ENCODE peak calls at places on chromosome 1, in four cellular contexts. One of them, this sample, is unnamed.

GRCh38 chr1:58084266-58084665 is 462.3 kb downstream of the OMA1 start:
- DNase-seq in sciatic nerve: no peak
- DNase-seq in HEK293T: no peak
- DNase-seq in upper lobe of right lung: no peak
- DNase-seq in this sample: no peak

GRCh38 chr1:226814751-226815496 is 55.5 kb upstream of the PSEN2 start:
- DNase-seq in sciatic nerve: peak
- DNase-seq in HEK293T: no peak
- DNase-seq in upper lobe of right lung: peak
- DNase-seq in this sample: peak

GRCh38 chr1:12314328-12314903 is 84.6 kb downstream of the VPS13D start:
- DNase-seq in sciatic nerve: no peak
- DNase-seq in HEK293T: no peak
- DNase-seq in upper lobe of right lung: no peak
- DNase-seq in this sample: no peak

GRCh38 chr1:159936284-159936904 is 9.0 kb downstream of the IGSF9 start:
- DNase-seq in sciatic nerve: peak
- DNase-seq in HEK293T: peak
- DNase-seq in upper lobe of right lung: peak
- DNase-seq in this sample: peak

GRCh38 chr1:176195547-176195946 is 11.5 kb downstream of the COP1 start:
- DNase-seq in sciatic nerve: no peak
- DNase-seq in HEK293T: no peak
- DNase-seq in upper lobe of right lung: no peak
- DNase-seq in this sample: no peak

GRCh38 chr1:225318706-225319575 is 108.9 kb downstream of the LBR start:
- DNase-seq in sciatic nerve: no peak
- DNase-seq in HEK293T: peak
- DNase-seq in upper lobe of right lung: no peak
- DNase-seq in this sample: no peak

GRCh38 chr1:168686666-168687065 is 42.3 kb downstream of the DPT start:
- DNase-seq in sciatic nerve: no peak
- DNase-seq in HEK293T: no peak
- DNase-seq in upper lobe of right lung: no peak
- DNase-seq in this sample: no peak

GRCh38 chr1:178810585-178810984 is 60.3 kb downstream of the ANGPTL1 start:
- DNase-seq in sciatic nerve: no peak
- DNase-seq in HEK293T: no peak
- DNase-seq in upper lobe of right lung: no peak
- DNase-seq in this sample: no peak

GRCh38 chr1:40783001-40783905 is at the start of gene KCNQ4:
- DNase-seq in sciatic nerve: peak
- DNase-seq in HEK293T: peak
- DNase-seq in upper lobe of right lung: peak
- DNase-seq in this sample: peak

GRCh38 chr1:48556161-48556850 is 84.3 kb upstream of the SPATA6 start:
- DNase-seq in sciatic nerve: no peak
- DNase-seq in HEK293T: no peak
- DNase-seq in upper lobe of right lung: no peak
- DNase-seq in this sample: no peak

GRCh38 chr1:101150266-101150665 is 86.6 kb upstream of the S1PR1 start:
- DNase-seq in sciatic nerve: no peak
- DNase-seq in HEK293T: no peak
- DNase-seq in upper lobe of right lung: no peak
- DNase-seq in this sample: no peak

GRCh38 chr1:200075938-200076546 is 48.5 kb downstream of the NR5A2 start:
- DNase-seq in sciatic nerve: no peak
- DNase-seq in HEK293T: no peak
- DNase-seq in upper lobe of right lung: no peak
- DNase-seq in this sample: no peak

GRCh38 chr1:229355661-229356060 is 12.8 kb upstream of the CCSAP start:
- DNase-seq in sciatic nerve: no peak
- DNase-seq in HEK293T: no peak
- DNase-seq in upper lobe of right lung: no peak
- DNase-seq in this sample: no peak

GRCh38 chr1:62712625-62713243 is 24.5 kb upstream of the DOCK7 start:
- DNase-seq in sciatic nerve: no peak
- DNase-seq in HEK293T: no peak
- DNase-seq in upper lobe of right lung: no peak
- DNase-seq in this sample: no peak

GRCh38 chr1:114216431-114217173 is 62.9 kb upstream of the SYT6 start:
- DNase-seq in sciatic nerve: no peak
- DNase-seq in HEK293T: no peak
- DNase-seq in upper lobe of right lung: no peak
- DNase-seq in this sample: no peak

GRCh38 chr1:32336963-32337675 is 1.1 kb upstream of the MARCKSL1 start:
- DNase-seq in sciatic nerve: no peak
- DNase-seq in HEK293T: no peak
- DNase-seq in upper lobe of right lung: peak
- DNase-seq in this sample: peak

GRCh38 chr1:147849097-147849873 is 53.3 kb upstream of the GJA8 start:
- DNase-seq in sciatic nerve: no peak
- DNase-seq in HEK293T: no peak
- DNase-seq in upper lobe of right lung: no peak
- DNase-seq in this sample: no peak

GRCh38 chr1:43009274-43009673 is 50.6 kb upstream of the SLC2A1 start:
- DNase-seq in sciatic nerve: no peak
- DNase-seq in HEK293T: no peak
- DNase-seq in upper lobe of right lung: no peak
- DNase-seq in this sample: no peak

GRCh38 chr1:28421744-28422143 is 52.2 kb downstream of the PHACTR4 start:
- DNase-seq in sciatic nerve: no peak
- DNase-seq in HEK293T: no peak
- DNase-seq in upper lobe of right lung: no peak
- DNase-seq in this sample: no peak

GRCh38 chr1:101291562-101292035 is 54.8 kb downstream of the S1PR1 start:
- DNase-seq in sciatic nerve: no peak
- DNase-seq in HEK293T: no peak
- DNase-seq in upper lobe of right lung: no peak
- DNase-seq in this sample: no peak

GRCh38 chr1:7393141-7393540 is 378.0 kb upstream of the VAMP3 start:
- DNase-seq in sciatic nerve: no peak
- DNase-seq in HEK293T: no peak
- DNase-seq in upper lobe of right lung: no peak
- DNase-seq in this sample: no peak

This sample was measured in left ventricle myocardium superior.